ENCODE peak calls at places on chromosomes 2 and 18, in four cellular contexts. I, Q, V and T are unnamed samples.
A peak's percentile ranks its signal among the peaks of the same experiment; 100 is the strongest.

GRCh38 chr2:182368446-182368845 is 58.4 kb downstream of the PDE1A start:
- DNase-seq in I (no peak), Q (no peak), V (no peak), T (no peak)

GRCh38 chr2:174436351-174436750 is 40.8 kb downstream of the SCRN3 start:
- DNase-seq in Q (no peak), V (no peak), I (no peak), T (no peak)

GRCh38 chr18:2641638-2642037 is 13.9 kb upstream of the SMCHD1 start:
- DNase-seq in I (no peak), Q (no peak), V (no peak), T (no peak)

GRCh38 chr2:160224060-160224459 is 24.0 kb upstream of the ITGB6 start:
- DNase-seq in Q (no peak), V (no peak), I (no peak), T (peak; percentile 59)

GRCh38 chr18:73945130-73945792 is 202.4 kb downstream of the FBXO15 start:
- DNase-seq in I (no peak), Q (no peak), V (no peak), T (no peak)

GRCh38 chr2:10278029-10278762 is 24.5 kb upstream of the HPCAL1 start:
- DNase-seq in V (peak; percentile 59), Q (no peak), I (peak; percentile 61), T (peak; percentile 45)

GRCh38 chr2:60819155-60819862 is 62.1 kb upstream of the REL start:
- DNase-seq in V (no peak), I (no peak), Q (no peak), T (no peak)

GRCh38 chr2:200408428-200409311 is 101.2 kb downstream of the KCTD18 start:
- DNase-seq in I (no peak), Q (no peak), V (no peak), T (peak; percentile 66)

GRCh38 chr2:124027182-124027581 is 2.1 kb downstream of the CNTNAP5 start:
- DNase-seq in I (no peak), Q (peak; percentile 50), V (peak; percentile 27), T (peak; percentile 14)

GRCh38 chr18:41462946-41463345 is 492.1 kb upstream of the PIK3C3 start:
- DNase-seq in I (no peak), V (no peak), Q (no peak), T (no peak)

GRCh38 chr2:69902213-69902922 is 8.6 kb downstream of the SNRNP27 start:
- DNase-seq in I (no peak), V (no peak), Q (no peak), T (no peak)

GRCh38 chr18:24126155-24126947 is 12.5 kb upstream of the CABYR start:
- DNase-seq in V (no peak), Q (no peak), I (no peak), T (no peak)

GRCh38 chr2:31234690-31235503 is 945 bp downstream of the EHD3 start:
- DNase-seq in Q (no peak), V (no peak), I (no peak), T (no peak)

GRCh38 chr18:712401-713134 is at the start of gene ENOSF1:
- DNase-seq in Q (peak; percentile 94), I (peak; percentile 89), V (peak; percentile 92), T (peak; percentile 96)

GRCh38 chr2:150630587-150631235 is 143.2 kb upstream of the RND3 start:
- DNase-seq in Q (no peak), V (no peak), I (no peak), T (no peak)

GRCh38 chr2:227817336-227817735 is 3.7 kb downstream of the CCL20 start:
- DNase-seq in V (no peak), I (no peak), Q (no peak), T (no peak)

GRCh38 chr18:57141208-57142129 is 5.4 kb upstream of the BOD1L2 start:
- DNase-seq in Q (no peak), I (peak; percentile 18), V (no peak), T (peak; percentile 86)

GRCh38 chr18:57137847-57138246 is 9.0 kb upstream of the BOD1L2 start:
- DNase-seq in Q (no peak), I (no peak), V (no peak), T (no peak)

GRCh38 chr18:57134564-57135211 is 12.2 kb upstream of the BOD1L2 start:
- DNase-seq in I (no peak), Q (no peak), V (no peak), T (no peak)

GRCh38 chr18:57131782-57132181 is 15.1 kb upstream of the BOD1L2 start:
- DNase-seq in V (no peak), I (no peak), Q (no peak), T (no peak)

GRCh38 chr18:57135705-57136104 is 11.2 kb upstream of the BOD1L2 start:
- DNase-seq in Q (no peak), I (no peak), V (no peak), T (no peak)
- TF ChIP-seq CTCF in Q (peak; percentile 49), I (no peak), V (no peak), T (no peak)

GRCh38 chr2:37191253-37191652 is 2.8 kb upstream of the SULT6B1 start:
- DNase-seq in I (no peak), Q (no peak), V (no peak), T (no peak)

GRCh38 chr2:37191747-37192146 is 3.3 kb upstream of the SULT6B1 start:
- DNase-seq in V (no peak), I (no peak), Q (no peak), T (no peak)

GRCh38 chr2:37190290-37190689 is 1.8 kb upstream of the SULT6B1 start:
- DNase-seq in I (no peak), Q (no peak), V (no peak), T (no peak)

GRCh38 chr2:37188570-37188969 is at the start of gene SULT6B1:
- DNase-seq in Q (no peak), V (no peak), I (no peak), T (no peak)

GRCh38 chr2:37189452-37190153 is 1.1 kb upstream of the SULT6B1 start:
- DNase-seq in I (peak; percentile 51), Q (no peak), V (peak; percentile 85), T (peak; percentile 70)
- TF ChIP-seq CTCF in I (no peak), Q (no peak), V (peak; percentile 5), T (no peak)

GRCh38 chr2:186459009-186459408 is 27.1 kb upstream of the ZC3H15 start:
- DNase-seq in Q (no peak), V (no peak), I (no peak), T (no peak)
- TF ChIP-seq CTCF in Q (no peak), V (peak; percentile 45), I (no peak), T (peak; percentile 25)

GRCh38 chr2:102765061-102765460 is 3.2 kb downstream of the TMEM182 start:
- DNase-seq in Q (no peak), V (no peak), I (no peak), T (no peak)

GRCh38 chr2:102758433-102758832 is 3.4 kb upstream of the TMEM182 start:
- DNase-seq in I (no peak), Q (no peak), V (no peak), T (no peak)

GRCh38 chr2:102764083-102764482 is 2.3 kb downstream of the TMEM182 start:
- DNase-seq in V (no peak), Q (no peak), I (no peak), T (no peak)

DNA sequence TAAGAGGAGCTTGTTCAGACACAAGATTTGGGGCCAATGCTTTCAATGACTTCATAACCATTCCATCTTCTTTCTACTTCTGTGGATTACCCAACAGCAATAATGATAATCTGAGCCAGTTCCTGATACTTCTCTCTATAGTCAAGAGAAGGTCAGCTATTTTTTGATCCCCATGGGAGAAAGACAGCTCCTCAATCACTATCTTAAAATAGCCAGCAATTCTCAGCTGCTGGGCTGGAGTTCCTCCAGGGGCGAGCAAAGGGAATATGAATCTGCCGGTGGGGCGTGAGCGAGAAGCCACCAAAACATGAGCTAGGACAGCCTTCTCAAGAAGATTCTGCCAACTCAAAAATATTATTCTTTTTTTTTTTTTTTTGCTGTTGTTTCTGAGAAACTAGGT is at the start of gene TMEM182:
- DNase-seq in I (no peak), Q (no peak), V (no peak), T (no peak)
- TF ChIP-seq CTCF in I (no peak), Q (no peak), V (no peak), T (no peak)

DNA sequence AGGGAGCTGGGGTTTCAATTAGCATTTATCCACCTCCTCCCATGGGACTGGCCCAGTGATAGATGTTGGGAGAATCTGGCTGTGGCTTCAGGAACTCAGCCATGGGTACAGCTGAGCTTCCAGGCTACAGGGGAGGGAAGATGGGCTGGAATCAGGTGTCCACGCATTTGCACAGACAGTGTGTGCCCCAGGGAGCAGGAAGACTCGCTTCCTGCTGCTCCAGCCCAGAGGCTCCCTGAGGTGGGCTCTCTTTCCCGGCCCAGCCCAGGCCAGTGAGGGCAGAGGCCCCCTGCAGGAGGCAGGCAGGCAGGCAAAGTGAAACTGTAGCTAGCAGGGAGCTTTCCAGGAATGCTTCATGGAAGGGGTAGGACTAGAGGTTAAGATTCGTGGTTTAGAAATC is 28.7 kb downstream of the DYSF start:
- DNase-seq in I (no peak), Q (no peak), V (no peak), T (no peak)
- TF ChIP-seq CTCF in I (no peak), Q (no peak), V (no peak), T (no peak)

GRCh38 chr18:79953921-79954651 is 2.6 kb upstream of the SLC66A2 start:
- DNase-seq in Q (no peak), V (peak; percentile 15), I (peak; percentile 8), T (no peak)

GRCh38 chr18:79952996-79953559 is 1.6 kb upstream of the SLC66A2 start:
- DNase-seq in I (peak; percentile 27), V (peak; percentile 20), Q (no peak), T (no peak)

GRCh38 chr18:79950440-79951341 is 762 bp downstream of the SLC66A2 start:
- DNase-seq in Q (peak; percentile 36), V (peak; percentile 44), I (no peak), T (peak; percentile 23)

GRCh38 chr18:79951545-79952456 is at the start of gene SLC66A2:
- DNase-seq in I (peak; percentile 97), V (peak; percentile 92), Q (peak; percentile 93), T (peak; percentile 92)

DNA sequence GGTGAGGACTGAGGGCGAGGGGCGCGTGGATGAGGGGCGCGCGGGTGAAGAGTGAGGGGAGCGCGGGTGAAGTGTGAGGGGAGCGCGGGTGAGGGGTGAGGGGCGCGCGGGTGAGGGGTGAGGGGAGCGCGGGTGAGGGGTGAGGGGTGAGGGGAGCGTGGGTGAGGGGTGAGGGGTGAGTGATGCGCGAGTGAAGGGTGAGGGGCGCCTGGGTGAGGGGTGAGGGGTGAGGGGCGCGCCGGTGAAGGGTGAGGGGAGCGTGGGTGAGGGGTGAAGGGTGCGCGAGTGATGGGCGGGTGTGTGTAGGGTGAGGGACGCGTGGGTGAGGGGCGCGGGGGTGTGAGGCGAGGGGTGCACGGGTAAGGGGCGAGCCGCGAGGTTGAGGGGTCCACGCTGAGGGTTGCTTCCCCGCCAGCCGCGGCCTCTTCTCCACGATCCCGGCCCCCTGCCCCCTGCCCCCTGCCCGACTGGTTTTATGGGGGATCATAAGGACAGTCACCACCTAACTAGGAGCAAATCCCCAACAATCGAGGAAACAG is 1.1 kb upstream of the SLC66A2 start:
- DNase-seq in Q (no peak), V (no peak), I (no peak), T (no peak)
- TF ChIP-seq CTCF in Q (no peak), V (no peak), I (no peak), T (no peak)

GRCh38 chr2:215870986-215871385 is 142.4 kb downstream of the MREG start:
- DNase-seq in I (no peak), Q (peak; percentile 34), V (no peak), T (peak; percentile 43)
- TF ChIP-seq CTCF in I (no peak), Q (peak; percentile 55), V (peak; percentile 12), T (no peak)